ENCODE peak calls at places on chromosomes 4 and X, in seven cellular contexts. One of them, this sample, is unnamed.

GRCh38 chrX:135543924-135544323 is 23.5 kb downstream of the INTS6L start:
- DNase-seq in thyroid gland: no peak
- DNase-seq in ascending aorta: no peak
- DNase-seq in suprapubic skin: no peak
- DNase-seq in Calu3: no peak
- DNase-seq in cardiac fibroblast: no peak
- DNase-seq in endothelial cell: peak
- DNase-seq in this sample: no peak

GRCh38 chr4:52507774-52508173 is 151.3 kb downstream of the USP46 start:
- DNase-seq in suprapubic skin: no peak
- DNase-seq in cardiac fibroblast: no peak
- DNase-seq in Calu3: no peak
- DNase-seq in ascending aorta: no peak
- DNase-seq in thyroid gland: no peak
- DNase-seq in endothelial cell: no peak
- DNase-seq in this sample: no peak

GRCh38 chr4:72971572-72971971 is 97.9 kb downstream of the COX18 start:
- DNase-seq in suprapubic skin: no peak
- DNase-seq in cardiac fibroblast: peak
- DNase-seq in Calu3: no peak
- DNase-seq in thyroid gland: no peak
- DNase-seq in ascending aorta: no peak
- DNase-seq in endothelial cell: no peak
- DNase-seq in this sample: no peak

GRCh38 chrX:114800719-114801118 is 216.7 kb downstream of the IL13RA2 start:
- DNase-seq in cardiac fibroblast: peak
- DNase-seq in suprapubic skin: no peak
- DNase-seq in ascending aorta: no peak
- DNase-seq in Calu3: peak
- DNase-seq in thyroid gland: no peak
- DNase-seq in endothelial cell: no peak
- DNase-seq in this sample: no peak

GRCh38 chrX:47484885-47485284 is 1.9 kb upstream of the ZNF41 start:
- DNase-seq in endothelial cell: no peak
- DNase-seq in Calu3: no peak
- DNase-seq in ascending aorta: no peak
- DNase-seq in suprapubic skin: no peak
- DNase-seq in thyroid gland: no peak
- DNase-seq in cardiac fibroblast: no peak
- DNase-seq in this sample: no peak

GRCh38 chrX:151206871-151207270 is 30.5 kb downstream of the GPR50 start:
- DNase-seq in thyroid gland: no peak
- DNase-seq in endothelial cell: no peak
- DNase-seq in cardiac fibroblast: no peak
- DNase-seq in suprapubic skin: no peak
- DNase-seq in Calu3: no peak
- DNase-seq in ascending aorta: no peak
- DNase-seq in this sample: no peak

GRCh38 chr4:74097631-74098550 is 1.1 kb downstream of the CXCL2 start:
- DNase-seq in endothelial cell: no peak
- DNase-seq in ascending aorta: no peak
- DNase-seq in cardiac fibroblast: peak
- DNase-seq in thyroid gland: no peak
- DNase-seq in suprapubic skin: no peak
- DNase-seq in Calu3: peak
- DNase-seq in this sample: no peak

GRCh38 chr4:169275180-169275579 is 4.4 kb upstream of the SH3RF1 start:
- DNase-seq in cardiac fibroblast: no peak
- DNase-seq in thyroid gland: no peak
- DNase-seq in endothelial cell: no peak
- DNase-seq in suprapubic skin: no peak
- DNase-seq in ascending aorta: no peak
- DNase-seq in Calu3: no peak
- DNase-seq in this sample: no peak

GRCh38 chr4:76894537-76894936 is 3.4 kb downstream of the SOWAHB start:
- DNase-seq in thyroid gland: no peak
- DNase-seq in suprapubic skin: no peak
- DNase-seq in endothelial cell: no peak
- DNase-seq in cardiac fibroblast: no peak
- DNase-seq in ascending aorta: no peak
- DNase-seq in Calu3: no peak
- DNase-seq in this sample: no peak

GRCh38 chrX:147848009-147848408 is 63.7 kb upstream of the FMR1 start:
- DNase-seq in cardiac fibroblast: no peak
- DNase-seq in thyroid gland: peak
- DNase-seq in ascending aorta: no peak
- DNase-seq in Calu3: peak
- DNase-seq in suprapubic skin: no peak
- DNase-seq in endothelial cell: no peak
- DNase-seq in this sample: no peak

GRCh38 chr4:119785963-119786362 is 157.4 kb upstream of the PDE5A start:
- DNase-seq in Calu3: peak
- DNase-seq in suprapubic skin: no peak
- DNase-seq in thyroid gland: peak
- DNase-seq in ascending aorta: no peak
- DNase-seq in endothelial cell: no peak
- DNase-seq in cardiac fibroblast: peak
- DNase-seq in this sample: no peak

GRCh38 chrX:113305496-113305895 is 464.9 kb upstream of the AMOT start:
- DNase-seq in thyroid gland: no peak
- DNase-seq in Calu3: no peak
- DNase-seq in cardiac fibroblast: peak
- DNase-seq in ascending aorta: no peak
- DNase-seq in suprapubic skin: no peak
- DNase-seq in endothelial cell: no peak
- DNase-seq in this sample: no peak

GRCh38 chrX:22329783-22330182 is 57.1 kb downstream of the CBLL2 start:
- DNase-seq in thyroid gland: no peak
- DNase-seq in ascending aorta: no peak
- DNase-seq in Calu3: no peak
- DNase-seq in endothelial cell: no peak
- DNase-seq in suprapubic skin: no peak
- DNase-seq in cardiac fibroblast: no peak
- DNase-seq in this sample: no peak

GRCh38 chr4:154720123-154720522 is 23.7 kb upstream of the LRAT start:
- DNase-seq in thyroid gland: no peak
- DNase-seq in ascending aorta: no peak
- DNase-seq in endothelial cell: no peak
- DNase-seq in suprapubic skin: no peak
- DNase-seq in Calu3: no peak
- DNase-seq in cardiac fibroblast: peak
- DNase-seq in this sample: no peak

GRCh38 chr4:183337833-183338232 is 15.6 kb upstream of the CLDN24 start:
- DNase-seq in Calu3: peak
- DNase-seq in suprapubic skin: peak
- DNase-seq in endothelial cell: no peak
- DNase-seq in thyroid gland: no peak
- DNase-seq in cardiac fibroblast: no peak
- DNase-seq in ascending aorta: peak
- DNase-seq in this sample: no peak

GRCh38 chr4:55074386-55074785 is 51.0 kb downstream of the KDR start:
- DNase-seq in suprapubic skin: no peak
- DNase-seq in Calu3: no peak
- DNase-seq in endothelial cell: no peak
- DNase-seq in ascending aorta: no peak
- DNase-seq in thyroid gland: no peak
- DNase-seq in cardiac fibroblast: peak
- DNase-seq in this sample: no peak

GRCh38 chr4:7462509-7462971 is 27.8 kb upstream of the PSAPL1 start:
- DNase-seq in suprapubic skin: no peak
- DNase-seq in cardiac fibroblast: no peak
- DNase-seq in endothelial cell: no peak
- DNase-seq in thyroid gland: peak
- DNase-seq in Calu3: peak
- DNase-seq in ascending aorta: no peak
- DNase-seq in this sample: no peak

GRCh38 chrX:283115-283845 is 2.1 kb downstream of the PLCXD1 start:
- DNase-seq in thyroid gland: peak
- DNase-seq in suprapubic skin: peak
- DNase-seq in Calu3: peak
- DNase-seq in endothelial cell: peak
- DNase-seq in cardiac fibroblast: peak
- DNase-seq in ascending aorta: peak
- DNase-seq in this sample: peak

GRCh38 chrX:105564536-105564935 is 257.8 kb upstream of the NRK start:
- DNase-seq in cardiac fibroblast: peak
- DNase-seq in ascending aorta: no peak
- DNase-seq in suprapubic skin: no peak
- DNase-seq in Calu3: no peak
- DNase-seq in endothelial cell: no peak
- DNase-seq in thyroid gland: no peak
- DNase-seq in this sample: no peak

GRCh38 chrX:141467442-141467841 is 117.1 kb downstream of the SPANXA1 start:
- DNase-seq in ascending aorta: no peak
- DNase-seq in thyroid gland: no peak
- DNase-seq in cardiac fibroblast: no peak
- DNase-seq in Calu3: no peak
- DNase-seq in suprapubic skin: no peak
- DNase-seq in endothelial cell: no peak
- DNase-seq in this sample: no peak

GRCh38 chr4:121728798-121729226 is 32.0 kb upstream of the ANXA5 start:
- DNase-seq in suprapubic skin: no peak
- DNase-seq in endothelial cell: no peak
- DNase-seq in thyroid gland: no peak
- DNase-seq in ascending aorta: no peak
- DNase-seq in Calu3: no peak
- DNase-seq in cardiac fibroblast: peak
- DNase-seq in this sample: no peak

GRCh38 chr4:56360071-56360470 is 27.2 kb downstream of the AASDH start:
- DNase-seq in cardiac fibroblast: peak
- DNase-seq in thyroid gland: no peak
- DNase-seq in ascending aorta: no peak
- DNase-seq in suprapubic skin: no peak
- DNase-seq in Calu3: no peak
- DNase-seq in endothelial cell: no peak
- DNase-seq in this sample: no peak

GRCh38 chrX:97315939-97316338 is 432.2 kb downstream of the RPA4 start:
- DNase-seq in Calu3: no peak
- DNase-seq in thyroid gland: no peak
- DNase-seq in endothelial cell: peak
- DNase-seq in cardiac fibroblast: no peak
- DNase-seq in suprapubic skin: no peak
- DNase-seq in ascending aorta: no peak
- DNase-seq in this sample: no peak
- TF ChIP-seq CTCF in Calu3: no peak
- TF ChIP-seq CTCF in thyroid gland: no peak
- TF ChIP-seq CTCF in endothelial cell: no peak
- TF ChIP-seq CTCF in cardiac fibroblast: no peak
- TF ChIP-seq CTCF in suprapubic skin: no peak
- TF ChIP-seq CTCF in ascending aorta: no peak
- TF ChIP-seq CTCF in this sample: no peak

DNA sequence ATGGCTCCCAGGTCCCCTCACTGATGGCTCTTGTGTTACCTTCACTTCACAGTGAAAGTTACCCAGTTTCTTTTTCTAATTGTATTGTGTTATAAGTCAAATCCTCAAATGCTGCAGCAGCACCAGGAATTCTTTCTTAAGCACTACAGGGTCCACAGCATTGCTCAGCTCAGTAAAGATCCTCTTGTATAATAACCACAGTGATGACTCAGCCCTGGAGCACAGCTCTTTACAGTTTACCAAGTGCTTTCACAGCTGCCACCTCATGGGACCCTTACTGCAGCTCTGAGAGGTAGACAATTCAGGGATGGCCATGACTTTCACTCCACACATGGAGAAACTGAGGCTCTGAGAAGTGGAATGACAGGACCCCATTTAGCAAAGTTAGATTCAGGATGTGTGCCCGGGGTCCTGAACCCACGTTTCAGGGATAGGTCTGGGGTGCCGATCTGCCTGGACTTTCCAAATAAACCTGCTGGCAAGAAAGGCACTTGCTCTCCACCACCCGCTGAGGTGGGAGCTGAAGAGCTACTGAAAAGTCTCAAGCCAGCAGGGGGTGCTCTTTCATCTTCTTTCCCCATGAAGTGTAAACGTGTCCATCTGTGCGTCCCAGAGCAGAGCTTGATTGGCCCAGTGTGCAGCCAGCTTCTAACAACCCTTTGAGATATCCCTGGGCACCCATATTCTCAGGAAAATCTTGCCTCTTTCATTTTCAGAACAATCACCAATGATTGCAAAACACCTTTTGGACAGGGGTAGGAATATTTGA is 35.7 kb upstream of the GABRQ start:
- DNase-seq in Calu3: peak
- DNase-seq in endothelial cell: peak
- DNase-seq in suprapubic skin: no peak
- DNase-seq in thyroid gland: no peak
- DNase-seq in ascending aorta: no peak
- DNase-seq in cardiac fibroblast: no peak
- DNase-seq in this sample: no peak
- TF ChIP-seq CTCF in Calu3: no peak
- TF ChIP-seq CTCF in endothelial cell: no peak
- TF ChIP-seq CTCF in suprapubic skin: no peak
- TF ChIP-seq CTCF in thyroid gland: no peak
- TF ChIP-seq CTCF in ascending aorta: no peak
- TF ChIP-seq CTCF in cardiac fibroblast: no peak
- TF ChIP-seq CTCF in this sample: no peak

DNA sequence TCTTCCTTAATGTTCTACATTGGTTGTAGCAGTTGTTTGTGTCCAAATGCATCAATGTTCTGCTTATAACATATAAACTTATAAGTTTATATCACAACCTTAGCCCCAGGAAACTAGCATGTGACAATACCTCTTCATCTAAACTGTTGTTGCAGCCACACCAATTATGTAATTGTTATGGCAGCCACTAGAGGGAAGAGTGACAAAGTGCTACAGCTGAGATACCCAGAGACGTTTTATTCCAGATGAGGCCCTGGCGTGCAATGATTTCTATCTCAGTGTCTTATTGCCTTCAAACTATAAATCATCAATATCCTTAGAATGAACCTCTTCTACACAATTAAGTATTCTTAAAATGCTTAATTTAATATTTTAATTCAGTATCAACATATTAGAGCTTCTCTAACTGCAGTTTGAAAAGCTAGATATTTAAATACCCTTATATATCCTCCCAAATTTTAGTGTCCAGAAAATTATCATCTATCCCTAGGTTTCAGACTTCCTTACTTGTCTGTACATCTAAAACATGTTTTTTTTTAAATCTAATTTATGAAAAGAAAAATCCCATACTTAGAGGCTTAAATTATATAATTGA is 171.6 kb downstream of the PCDH10 start:
- DNase-seq in endothelial cell: peak
- DNase-seq in ascending aorta: no peak
- DNase-seq in suprapubic skin: no peak
- DNase-seq in cardiac fibroblast: peak
- DNase-seq in Calu3: peak
- DNase-seq in thyroid gland: no peak
- DNase-seq in this sample: no peak
- TF ChIP-seq CTCF in endothelial cell: peak
- TF ChIP-seq CTCF in ascending aorta: peak
- TF ChIP-seq CTCF in suprapubic skin: no peak
- TF ChIP-seq CTCF in cardiac fibroblast: peak
- TF ChIP-seq CTCF in Calu3: peak
- TF ChIP-seq CTCF in thyroid gland: no peak
- TF ChIP-seq CTCF in this sample: no peak

GRCh38 chr4:40665844-40666243 is 36.2 kb upstream of the RBM47 start:
- DNase-seq in endothelial cell: no peak
- DNase-seq in thyroid gland: no peak
- DNase-seq in Calu3: no peak
- DNase-seq in ascending aorta: no peak
- DNase-seq in suprapubic skin: no peak
- DNase-seq in cardiac fibroblast: no peak
- DNase-seq in this sample: no peak
- TF ChIP-seq CTCF in endothelial cell: no peak
- TF ChIP-seq CTCF in thyroid gland: no peak
- TF ChIP-seq CTCF in Calu3: no peak
- TF ChIP-seq CTCF in ascending aorta: no peak
- TF ChIP-seq CTCF in suprapubic skin: no peak
- TF ChIP-seq CTCF in cardiac fibroblast: no peak
- TF ChIP-seq CTCF in this sample: no peak